ENCODE peak calls at places on chromosomes 1 and 21, in six cellular contexts. A, B, Z, W, D and H are unnamed samples.

GRCh38 chr1:180167021-180167701 is 12.5 kb downstream of the QSOX1 start:
- DNase-seq in D (no peak), Z (no peak), W (no peak), A (peak; percentile 37), B (no peak), H (no peak)

GRCh38 chr1:246428542-246429308 is 78.4 kb downstream of the SMYD3 start:
- DNase-seq in W (no peak), A (peak; percentile 90), B (peak; percentile 30), Z (no peak), D (no peak), H (no peak)

GRCh38 chr1:157773723-157774350 is 3.1 kb downstream of the FCRL2 start:
- DNase-seq in Z (no peak), W (no peak), D (no peak), A (no peak), B (no peak), H (no peak)

GRCh38 chr21:8993943-8994639 is 1527.3 kb upstream of the TPTE start:
- DNase-seq in Z (no peak), A (no peak), D (no peak), W (no peak), B (no peak), H (no peak)

GRCh38 chr1:200302192-200302892 is 107.5 kb downstream of the ZNF281 start:
- DNase-seq in Z (peak; percentile 27), D (peak; percentile 62), A (peak; percentile 40), B (no peak), W (peak; percentile 72), H (peak; percentile 61)

GRCh38 chr1:45721207-45721606 is 29.2 kb downstream of the IPP start:
- DNase-seq in W (no peak), D (no peak), A (peak; percentile 33), Z (no peak), B (no peak), H (no peak)

GRCh38 chr1:160579216-160579701 is at the start of gene CD84:
- DNase-seq in W (no peak), D (no peak), B (no peak), Z (no peak), A (no peak), H (no peak)

GRCh38 chr1:87644500-87645245 is 316.0 kb downstream of the LMO4 start:
- DNase-seq in D (no peak), B (no peak), W (peak; percentile 3), Z (no peak), A (peak; percentile 52), H (no peak)

GRCh38 chr1:206823725-206824124 is 41.7 kb upstream of the IL20 start:
- DNase-seq in W (no peak), Z (no peak), B (no peak), A (peak; percentile 85), D (no peak), H (no peak)

GRCh38 chr1:216183007-216183406 is 240.2 kb downstream of the USH2A start:
- DNase-seq in B (no peak), A (no peak), Z (no peak), D (no peak), W (peak; percentile 26), H (no peak)

GRCh38 chr1:9816199-9816598 is 7.6 kb downstream of the CLSTN1 start:
- DNase-seq in Z (no peak), B (peak; percentile 59), A (no peak), D (no peak), W (no peak), H (no peak)